ENCODE peak calls at places on chromosomes 5 and 9, in seven cellular contexts. One of them, this sample, is unnamed.

GRCh38 chr5:143302344-143302743 is 101.1 kb downstream of the NR3C1 start:
- DNase-seq in cardiac fibroblast: no peak
- DNase-seq in H4: no peak
- DNase-seq in D341Med: no peak
- DNase-seq in HT-29: no peak
- DNase-seq in C1 segment of cervical spinal cord: no peak
- DNase-seq in pancreas: no peak
- DNase-seq in this sample: no peak

GRCh38 chr5:163377982-163378381 is 59.4 kb upstream of the CCNG1 start:
- DNase-seq in H4: no peak
- DNase-seq in cardiac fibroblast: no peak
- DNase-seq in C1 segment of cervical spinal cord: no peak
- DNase-seq in D341Med: no peak
- DNase-seq in HT-29: no peak
- DNase-seq in pancreas: no peak
- DNase-seq in this sample: no peak

GRCh38 chr5:167987490-167988270 is 303.8 kb upstream of the WWC1 start:
- DNase-seq in C1 segment of cervical spinal cord: no peak
- DNase-seq in D341Med: no peak
- DNase-seq in pancreas: no peak
- DNase-seq in H4: no peak
- DNase-seq in cardiac fibroblast: no peak
- DNase-seq in HT-29: no peak
- DNase-seq in this sample: no peak

GRCh38 chr5:139764250-139764791 is 31.3 kb upstream of the PSD2 start:
- DNase-seq in cardiac fibroblast: peak
- DNase-seq in HT-29: no peak
- DNase-seq in D341Med: no peak
- DNase-seq in pancreas: no peak
- DNase-seq in C1 segment of cervical spinal cord: peak
- DNase-seq in H4: no peak
- DNase-seq in this sample: no peak

GRCh38 chr5:15510816-15511215 is 10.8 kb downstream of the FBXL7 start:
- DNase-seq in HT-29: no peak
- DNase-seq in cardiac fibroblast: no peak
- DNase-seq in C1 segment of cervical spinal cord: no peak
- DNase-seq in D341Med: no peak
- DNase-seq in H4: no peak
- DNase-seq in pancreas: no peak
- DNase-seq in this sample: no peak

GRCh38 chr5:10489810-10490426 is 48.2 kb downstream of the ROPN1L start:
- DNase-seq in pancreas: no peak
- DNase-seq in H4: no peak
- DNase-seq in D341Med: no peak
- DNase-seq in HT-29: no peak
- DNase-seq in C1 segment of cervical spinal cord: no peak
- DNase-seq in cardiac fibroblast: peak
- DNase-seq in this sample: no peak

GRCh38 chr9:109206670-109207069 is 39.6 kb upstream of the FRRS1L start:
- DNase-seq in D341Med: no peak
- DNase-seq in H4: no peak
- DNase-seq in HT-29: peak
- DNase-seq in pancreas: no peak
- DNase-seq in cardiac fibroblast: no peak
- DNase-seq in C1 segment of cervical spinal cord: no peak
- DNase-seq in this sample: no peak

GRCh38 chr5:139700711-139701693 is 52.9 kb downstream of the CXXC5 start:
- DNase-seq in D341Med: no peak
- DNase-seq in pancreas: no peak
- DNase-seq in cardiac fibroblast: no peak
- DNase-seq in C1 segment of cervical spinal cord: no peak
- DNase-seq in H4: no peak
- DNase-seq in HT-29: no peak
- DNase-seq in this sample: no peak

GRCh38 chr5:158609729-158610128 is 490.0 kb downstream of the EBF1 start:
- DNase-seq in pancreas: no peak
- DNase-seq in cardiac fibroblast: no peak
- DNase-seq in H4: no peak
- DNase-seq in D341Med: no peak
- DNase-seq in C1 segment of cervical spinal cord: no peak
- DNase-seq in HT-29: no peak
- DNase-seq in this sample: no peak